ENCODE peak calls at places on chromosomes 11 and 22, in four cellular contexts. G is left ventricle myocardium inferior, O is spleen, E is breast epithelium. W is an unnamed sample.

GRCh38 chr11:124865902-124866851 is 945 bp downstream of the ROBO3 start:
- DNase-seq in G (no peak), E (no peak), O (peak; percentile 87), W (no peak)

GRCh38 chr11:11215944-11216343 is 137.1 kb downstream of the CSNK2A3 start:
- DNase-seq in E (no peak), O (no peak), G (no peak), W (no peak)

GRCh38 chr22:17201285-17201945 is 17.8 kb downstream of the ADA2 start:
- DNase-seq in E (no peak), G (no peak), O (no peak), W (no peak)

GRCh38 chr11:69213315-69213714 is 57.6 kb downstream of the SMIM38 start:
- DNase-seq in O (no peak), G (no peak), E (peak; percentile 17), W (no peak)

GRCh38 chr11:75132080-75132479 is 18.8 kb upstream of the SLCO2B1 start:
- DNase-seq in E (no peak), G (no peak), O (no peak), W (no peak)

GRCh38 chr11:134027671-134028070 is 41.2 kb upstream of the JAM3 start:
- DNase-seq in G (no peak), O (no peak), E (no peak), W (no peak)

GRCh38 chr22:44524806-44525205 is 26.8 kb upstream of the RTL6 start:
- DNase-seq in O (no peak), G (no peak), E (no peak), W (no peak)

GRCh38 chr11:3382613-3383275 is 3.8 kb upstream of the ZNF195 start:
- DNase-seq in O (no peak), G (no peak), E (no peak), W (no peak)

GRCh38 chr11:34366522-34366921 is 8.7 kb upstream of the ABTB2 start:
- DNase-seq in E (no peak), G (no peak), O (no peak), W (no peak)

GRCh38 chr11:107655607-107656006 is 56.2 kb downstream of the SLN start:
- DNase-seq in O (no peak), G (no peak), E (no peak), W (no peak)

GRCh38 chr11:127902405-127902804 is 685.0 kb downstream of the ETS1 start:
- DNase-seq in O (no peak), E (no peak), G (no peak), W (no peak)

GRCh38 chr11:131637469-131638175 is 267.2 kb downstream of the NTM start:
- DNase-seq in G (no peak), E (no peak), O (no peak), W (no peak)

GRCh38 chr11:44630511-44631210 is 65.2 kb downstream of the CD82 start:
- DNase-seq in E (no peak), O (peak; percentile 39), G (no peak), W (peak; percentile 41)

GRCh38 chr11:3199537-3200295 is 18.9 kb downstream of the MRGPRG start:
- DNase-seq in E (peak; percentile 47), O (no peak), G (no peak), W (no peak)

GRCh38 chr11:18749681-18750319 is 23.8 kb upstream of the IGSF22 start:
- DNase-seq in G (no peak), E (peak; percentile 56), O (no peak), W (no peak)

GRCh38 chr22:26124991-26125725 is 44.1 kb upstream of the SEZ6L start:
- DNase-seq in E (no peak), O (no peak), G (no peak), W (no peak)

GRCh38 chr22:43535741-43536140 is 123.9 kb downstream of the MPPED1 start:
- DNase-seq in E (no peak), G (no peak), O (no peak), W (peak; percentile 37)

GRCh38 chr22:41263704-41264103 is 22.3 kb downstream of the RANGAP1 start:
- DNase-seq in O (no peak), G (no peak), E (no peak), W (no peak)

GRCh38 chr11:134276396-134277175 is 407 bp downstream of the GLB1L3 start:
- DNase-seq in O (no peak), E (no peak), G (no peak), W (no peak)

GRCh38 chr11:103779054-103779453 is 257.4 kb upstream of the DDI1 start:
- DNase-seq in G (no peak), E (no peak), O (no peak), W (no peak)

GRCh38 chr11:12149672-12150225 is 39.4 kb downstream of the MICAL2 start:
- DNase-seq in G (no peak), E (no peak), O (no peak), W (peak; percentile 56)

DNA sequence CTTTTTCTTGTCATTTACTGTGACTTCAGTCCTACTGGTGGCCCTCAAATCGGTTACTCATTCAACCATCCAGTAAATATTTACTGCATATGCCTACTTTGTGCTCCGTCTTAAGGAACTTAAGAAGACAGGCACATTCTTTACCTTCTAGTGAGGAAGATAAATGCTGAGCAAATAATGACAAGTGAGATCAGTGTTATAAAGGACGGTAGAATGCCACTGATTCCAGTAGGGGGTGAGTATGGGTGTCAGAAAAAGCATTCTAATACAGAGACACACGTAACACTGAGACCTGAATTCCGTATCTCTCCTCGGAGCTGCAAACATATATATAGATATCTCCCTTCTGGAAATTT is 1.6 kb downstream of the ANKRD42 start:
- DNase-seq in E (no peak), G (no peak), O (no peak), W (no peak)
- TF ChIP-seq CTCF in E (no peak), G (no peak), O (no peak), W (no peak)

GRCh38 chr11:57320067-57320718 is 4.6 kb downstream of the TNKS1BP1 start:
- DNase-seq in E (no peak), O (no peak), G (no peak), W (no peak)
- H3K4me1 ChIP-seq in E (peaks cover 34% of the 10 kb centered on the region), O (peaks cover 29% of the 10 kb centered on the region), G (peaks cover 95% of the 10 kb centered on the region), W (peaks cover 71% of the 10 kb centered on the region)

GRCh38 chr11:70608568-70609314 is 210.4 kb downstream of the CTTN start:
- DNase-seq in G (no peak), E (no peak), O (no peak), W (no peak)

GRCh38 chr11:70612459-70613141 is 214.3 kb downstream of the CTTN start:
- DNase-seq in E (no peak), O (peak; percentile 22), G (no peak), W (no peak)

GRCh38 chr11:70611166-70611565 is 212.8 kb downstream of the CTTN start:
- DNase-seq in O (no peak), G (no peak), E (no peak), W (no peak)

GRCh38 chr11:70611890-70612289 is 213.6 kb downstream of the CTTN start:
- DNase-seq in G (no peak), O (peak; percentile 59), E (no peak), W (no peak)

DNA sequence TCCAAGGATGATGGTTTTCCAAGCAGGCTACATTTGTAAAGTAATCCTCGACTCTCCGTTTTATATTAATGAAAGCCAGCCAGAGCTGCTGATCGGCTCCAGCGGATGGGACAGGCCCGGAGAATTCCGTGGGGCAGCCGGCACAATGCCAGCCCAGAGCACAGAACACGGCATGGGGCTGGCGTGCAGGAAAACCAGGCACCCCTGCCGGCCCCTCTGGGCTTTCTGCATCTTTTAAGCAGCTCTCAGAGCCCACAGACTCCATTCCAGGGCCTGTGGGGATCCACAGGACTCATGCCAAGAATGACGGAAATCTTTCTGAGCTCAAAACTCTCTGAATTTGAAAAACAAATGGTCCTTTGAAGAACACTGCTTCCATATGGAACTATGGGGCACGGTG is 212.2 kb downstream of the CTTN start:
- DNase-seq in E (no peak), G (no peak), O (no peak), W (no peak)
- H3K9me3 ChIP-seq in E (peaks cover 10% of the 10 kb centered on the region), G (peaks cover 10% of the 10 kb centered on the region), O (peaks cover 10% of the 10 kb centered on the region), W (no peaks in the 10 kb centered on the region)

DNA sequence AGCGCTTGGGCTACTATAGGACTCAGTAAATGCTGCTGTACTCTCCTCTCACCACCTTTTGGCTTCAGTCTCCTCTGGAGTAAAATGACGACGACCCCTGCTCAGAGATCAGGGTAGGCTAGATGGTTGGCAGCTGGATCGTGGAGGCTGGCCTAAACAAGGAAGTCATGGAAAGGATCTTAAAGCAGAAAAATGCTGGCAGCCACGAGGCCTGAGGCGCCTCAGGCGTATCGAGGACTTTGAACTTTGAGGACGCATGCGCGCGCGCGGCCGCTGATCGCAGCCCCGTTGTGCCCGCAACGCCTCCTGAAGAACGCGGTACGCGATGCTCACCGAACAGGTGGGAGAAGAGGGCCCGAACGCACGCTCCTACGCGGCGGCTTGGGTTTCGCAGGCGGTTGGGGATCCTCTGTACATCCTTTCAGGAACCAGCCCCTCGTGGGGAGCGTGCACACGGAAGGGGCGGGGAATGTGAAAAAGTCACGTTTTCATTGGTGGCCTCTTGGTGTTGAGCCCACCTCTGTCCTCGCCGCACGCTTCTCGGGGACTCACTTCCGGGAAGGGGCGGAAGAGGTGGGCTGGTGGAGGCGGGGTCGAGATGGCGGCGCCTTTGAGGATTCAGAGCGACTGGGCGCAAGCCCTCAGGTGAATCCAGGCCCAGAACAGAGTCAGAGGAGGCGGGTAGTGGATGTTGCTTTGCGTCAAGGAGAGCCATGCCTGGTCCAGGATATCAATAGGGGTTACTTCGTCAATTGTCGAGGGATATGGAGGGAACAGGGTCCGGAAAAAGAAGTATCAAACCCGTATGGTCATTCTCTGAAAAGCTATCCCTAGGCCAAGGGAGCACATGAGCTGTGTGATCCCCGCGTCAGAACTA is at the start of the genes COA4 and PAAF1:
- DNase-seq in O (peak; percentile 97), E (peak; percentile 90), G (peak; percentile 92), W (peak; percentile 96)
- TF ChIP-seq CTCF in O (peak; percentile 30), E (no peak), G (no peak), W (no peak)

GRCh38 chr22:36336246-36337182 is 51.3 kb downstream of the MYH9 start:
- DNase-seq in O (no peak), G (no peak), E (no peak), W (no peak)

GRCh38 chr22:36333632-36334031 is 54.1 kb downstream of the MYH9 start:
- DNase-seq in O (no peak), G (no peak), E (no peak), W (no peak)

GRCh38 chr22:36334081-36334831 is 53.5 kb downstream of the MYH9 start:
- DNase-seq in G (peak; percentile 61), E (no peak), O (peak; percentile 88), W (no peak)

GRCh38 chr22:36335621-36336020 is 52.1 kb downstream of the MYH9 start:
- DNase-seq in E (no peak), O (no peak), G (no peak), W (no peak)

DNA sequence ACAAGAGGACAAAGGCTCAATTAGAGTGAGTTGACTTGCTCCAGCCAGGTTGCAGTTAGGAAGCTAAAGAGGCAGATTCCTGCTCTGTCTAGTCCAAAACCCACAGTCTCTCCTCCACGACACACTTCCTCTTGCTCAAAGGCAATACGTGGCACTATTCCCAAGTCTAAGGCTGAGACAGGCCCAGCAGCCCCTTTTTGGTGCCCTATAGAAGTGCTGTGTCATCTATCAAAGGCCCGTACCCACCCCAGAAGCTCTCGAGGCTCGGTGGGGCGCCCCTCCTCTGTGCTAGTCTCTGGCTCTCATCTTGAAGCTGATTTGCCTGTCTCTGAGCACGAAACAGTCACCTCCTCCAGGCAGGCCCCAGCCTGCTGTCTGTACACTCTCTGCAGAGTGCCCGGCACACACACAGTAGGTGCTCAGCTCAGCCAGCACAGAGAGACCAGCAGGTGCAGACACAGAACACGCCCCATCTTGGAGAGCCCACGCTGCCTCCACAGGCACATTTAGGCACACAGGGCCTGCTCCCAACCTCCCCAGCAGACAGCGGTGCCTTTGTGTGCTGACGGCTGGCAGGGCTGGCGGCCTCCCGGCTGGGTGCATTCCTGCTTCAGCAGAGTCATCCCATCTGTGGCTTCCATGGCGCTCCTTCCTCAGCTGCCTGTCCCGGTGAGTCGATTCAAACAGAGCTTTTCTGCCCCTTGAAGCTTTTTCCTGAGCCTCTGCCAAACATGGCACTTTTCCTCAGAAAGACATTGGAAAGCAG is 52.7 kb downstream of the MYH9 start:
- DNase-seq in G (no peak), O (peak; percentile 81), E (no peak), W (no peak)
- H3K4me1 ChIP-seq in G (peaks cover 100% of the 10 kb centered on the region), O (peaks cover 98% of the 10 kb centered on the region), E (peaks cover 72% of the 10 kb centered on the region), W (peaks cover 99% of the 10 kb centered on the region)

GRCh38 chr11:35664977-35665441 is 2.4 kb downstream of the TRIM44 start:
- DNase-seq in G (no peak), E (no peak), O (no peak), W (no peak)
- H3K9me3 ChIP-seq in G (peaks cover 50% of the 10 kb centered on the region), E (peaks cover 5% of the 10 kb centered on the region), O (peaks cover 54% of the 10 kb centered on the region), W (peaks cover 19% of the 10 kb centered on the region)

W was measured in upper lobe of right lung.